ENCODE peak calls at places on chromosomes 11 and 22, in ten cellular contexts. L, C, A, Z, P, I, K, G, E and R are unnamed samples. For H3K36me3, the result is how much of the 10 kb centered on the place peaks cover.

GRCh38 chr11:108635106-108635505 is 29.8 kb upstream of the DDX10 start:
- DNase-seq in E (no peak), G (no peak), L (no peak), I (no peak), P (no peak), Z (no peak), C (no peak), K (no peak), A (no peak), R (peak)

GRCh38 chr11:65563606-65564005 is 5.4 kb upstream of the LTBP3 start:
- DNase-seq in I (no peak), G (no peak), L (no peak), A (no peak), E (no peak), Z (no peak), K (no peak), C (no peak), P (no peak), R (no peak)

GRCh38 chr11:78319453-78319955 is 98.1 kb downstream of the GAB2 start:
- DNase-seq in A (no peak), E (no peak), G (no peak), Z (no peak), K (no peak), P (no peak), I (no peak), C (no peak), L (no peak), R (no peak)

GRCh38 chr11:12091957-12092558 is 18.3 kb upstream of the MICAL2 start:
- DNase-seq in K (no peak), P (no peak), E (peak), L (no peak), I (no peak), A (no peak), Z (no peak), G (no peak), C (no peak), R (no peak)

GRCh38 chr11:36257351-36257750 is 31.9 kb downstream of the COMMD9 start:
- DNase-seq in L (no peak), E (no peak), I (no peak), K (no peak), C (no peak), P (no peak), G (no peak), Z (no peak), A (peak), R (peak)

GRCh38 chr11:109435121-109435742 is 13.2 kb downstream of the C11orf87 start:
- DNase-seq in P (no peak), Z (no peak), L (no peak), A (no peak), G (no peak), K (no peak), I (no peak), E (no peak), C (no peak), R (no peak)

GRCh38 chr11:112300094-112300786 is 39.6 kb upstream of the PLET1 start:
- DNase-seq in E (no peak), C (no peak), P (no peak), G (peak), L (no peak), K (no peak), Z (no peak), I (no peak), A (no peak), R (no peak)

GRCh38 chr11:33533668-33534067 is 167.0 kb downstream of the C11orf91 start:
- DNase-seq in G (no peak), Z (no peak), P (no peak), I (no peak), E (no peak), A (no peak), K (no peak), L (no peak), C (no peak), R (no peak)

GRCh38 chr11:132361011-132361550 is 990.7 kb downstream of the NTM start:
- DNase-seq in G (no peak), I (no peak), K (no peak), E (peak), A (no peak), P (no peak), L (no peak), Z (no peak), C (no peak), R (no peak)

GRCh38 chr11:27018902-27019544 is 21.6 kb upstream of the BBOX1 start:
- DNase-seq in G (no peak), K (no peak), A (no peak), Z (no peak), P (no peak), C (no peak), L (no peak), E (no peak), I (no peak), R (no peak)

GRCh38 chr11:46120711-46121327 is 435 bp downstream of the PHF21A start:
- DNase-seq in E (peak), C (peak), K (peak), G (peak), L (peak), Z (peak), P (peak), I (no peak), A (peak), R (peak)

GRCh38 chr11:114346709-114347141 is 50.5 kb downstream of the NNMT start:
- DNase-seq in E (no peak), L (no peak), I (no peak), C (no peak), Z (no peak), K (peak), P (no peak), A (no peak), G (no peak), R (no peak)

GRCh38 chr11:115301029-115301428 is 203.2 kb downstream of the CADM1 start:
- DNase-seq in P (no peak), A (no peak), C (no peak), I (no peak), E (no peak), L (no peak), K (no peak), Z (no peak), G (no peak), R (no peak)

GRCh38 chr11:122101625-122102291 is 14.3 kb downstream of the BLID start:
- DNase-seq in P (peak), C (peak), K (no peak), Z (no peak), A (peak), G (peak), I (no peak), L (peak), E (peak), R (peak)

GRCh38 chr11:47130541-47130940 is 46.1 kb downstream of the ARFGAP2 start:
- DNase-seq in C (no peak), K (no peak), I (no peak), G (peak), L (peak), A (no peak), Z (no peak), E (peak), P (no peak), R (no peak)

GRCh38 chr22:44345872-44346271 is 33.1 kb upstream of the SHISAL1 start:
- DNase-seq in A (no peak), C (no peak), Z (no peak), P (no peak), K (no peak), E (no peak), L (no peak), G (no peak), I (no peak), R (no peak)

GRCh38 chr22:43567691-43568308 is 156.0 kb downstream of the MPPED1 start:
- DNase-seq in Z (no peak), L (no peak), I (no peak), G (no peak), A (no peak), K (no peak), C (no peak), E (no peak), P (no peak), R (no peak)

GRCh38 chr11:68659158-68659921 is 25.0 kb upstream of the GAL start:
- DNase-seq in L (peak), I (peak), A (peak), K (no peak), G (no peak), C (peak), P (peak), Z (no peak), E (no peak), R (peak)

GRCh38 chr11:93570759-93571413 is 27.7 kb upstream of the SMCO4 start:
- DNase-seq in I (no peak), P (no peak), A (no peak), E (no peak), C (no peak), G (no peak), K (no peak), Z (no peak), L (no peak), R (peak)

GRCh38 chr11:105906517-105906916 is 115.5 kb downstream of the MSANTD4 start:
- DNase-seq in G (no peak), P (no peak), C (no peak), I (no peak), Z (no peak), E (no peak), K (no peak), A (no peak), L (no peak), R (no peak)

GRCh38 chr11:82829101-82829500 is 71.1 kb downstream of the PRCP start:
- DNase-seq in G (no peak), Z (no peak), E (no peak), P (no peak), L (no peak), I (no peak), A (no peak), C (no peak), K (no peak), R (no peak)

GRCh38 chr22:27065259-27065658 is 407.9 kb downstream of the MIAT start:
- DNase-seq in E (no peak), L (no peak), K (no peak), I (no peak), P (no peak), G (peak), Z (no peak), C (no peak), A (no peak), R (no peak)

GRCh38 chr11:87819141-87819540 is 356.1 kb downstream of the RAB38 start:
- DNase-seq in Z (no peak), I (no peak), L (no peak), G (no peak), A (no peak), K (no peak), E (no peak), C (no peak), P (no peak), R (no peak)

GRCh38 chr22:17795661-17796548 is 21.6 kb upstream of the BID start:
- DNase-seq in G (no peak), A (no peak), L (no peak), C (no peak), E (no peak), I (no peak), P (no peak), Z (no peak), K (no peak), R (no peak)

GRCh38 chr22:30605449-30606110 is 1.4 kb upstream of the TCN2 start:
- DNase-seq in Z (peak), G (peak), A (peak), P (peak), E (peak), K (peak), I (no peak), L (peak), C (no peak), R (no peak)

GRCh38 chr11:2214527-2215229 is 43.1 kb upstream of the TH start:
- DNase-seq in K (no peak), I (no peak), A (no peak), C (peak), Z (no peak), G (no peak), E (no peak), P (no peak), L (no peak), R (no peak)

GRCh38 chr11:32385998-32386397 is 49.3 kb downstream of the WT1 start:
- DNase-seq in L (no peak), A (no peak), Z (no peak), P (no peak), K (peak), E (peak), C (no peak), I (no peak), G (peak), R (no peak)

GRCh38 chr11:61949169-61950034 is 749 bp upstream of the BEST1 start:
- DNase-seq in K (peak), A (peak), P (peak), L (peak), E (peak), G (peak), I (no peak), Z (no peak), C (peak), R (no peak)

GRCh38 chr11:118437046-118437735 is 899 bp downstream of the KMT2A start:
- DNase-seq in K (peak), E (peak), P (peak), I (no peak), G (peak), A (peak), C (peak), L (peak), Z (no peak), R (no peak)

GRCh38 chr11:67592880-67593624 is 9.4 kb downstream of the GSTP1 start:
- DNase-seq in K (no peak), C (no peak), A (no peak), G (no peak), I (no peak), Z (no peak), L (no peak), E (no peak), P (no peak), R (no peak)

GRCh38 chr11:118167253-118167652 is 9.2 kb downstream of the SCN2B start:
- DNase-seq in P (no peak), L (no peak), E (no peak), G (no peak), A (no peak), C (no peak), K (no peak), I (no peak), Z (no peak), R (no peak)

GRCh38 chr11:84673753-84674152 is 953.4 kb downstream of the DLG2 start:
- DNase-seq in A (no peak), I (no peak), L (no peak), G (peak), P (no peak), Z (no peak), K (peak), E (no peak), C (no peak), R (peak)

GRCh38 chr22:44647141-44647540 is 54.9 kb upstream of the PRR5 start:
- DNase-seq in I (no peak), P (no peak), K (no peak), E (no peak), Z (no peak), A (no peak), G (no peak), L (no peak), C (no peak), R (no peak)

GRCh38 chr22:47837703-47838102 is 1075.3 kb downstream of the TBC1D22A start:
- DNase-seq in E (peak), A (no peak), C (no peak), G (peak), Z (no peak), P (no peak), I (no peak), K (peak), L (no peak), R (no peak)

GRCh38 chr22:46830001-46830715 is 67.7 kb downstream of the TBC1D22A start:
- DNase-seq in E (no peak), G (no peak), C (no peak), I (no peak), Z (peak), K (no peak), P (no peak), L (peak), A (no peak), R (no peak)
- H3K4me3 ChIP-seq in E (no peak), G (no peak), C (no peak), I (no peak), Z (no peak), K (no peak), P (no peak), L (no peak), A (no peak), R (no peak)

GRCh38 chr11:64319421-64319761 is 1.5 kb downstream of the PRDX5 start:
- DNase-seq in K (no peak), E (no peak), G (no peak), L (no peak), P (peak), A (no peak), Z (no peak), I (no peak), C (no peak), R (no peak)

GRCh38 chr11:64317325-64317960 is at the start of gene TRMT112:
- DNase-seq in Z (peak), P (peak), I (peak), E (peak), L (peak), K (peak), C (peak), G (peak), A (peak), R (peak)

GRCh38 chr11:64320556-64320955 is 2.6 kb downstream of the PRDX5 start:
- DNase-seq in I (no peak), A (no peak), E (no peak), P (peak), K (no peak), C (no peak), Z (no peak), L (no peak), G (no peak), R (no peak)

GRCh38 chr11:64318694-64319420 is 936 bp downstream of the PRDX5 start:
- DNase-seq in P (peak), L (no peak), C (no peak), I (no peak), Z (no peak), K (no peak), A (no peak), E (no peak), G (peak), R (no peak)

DNA sequence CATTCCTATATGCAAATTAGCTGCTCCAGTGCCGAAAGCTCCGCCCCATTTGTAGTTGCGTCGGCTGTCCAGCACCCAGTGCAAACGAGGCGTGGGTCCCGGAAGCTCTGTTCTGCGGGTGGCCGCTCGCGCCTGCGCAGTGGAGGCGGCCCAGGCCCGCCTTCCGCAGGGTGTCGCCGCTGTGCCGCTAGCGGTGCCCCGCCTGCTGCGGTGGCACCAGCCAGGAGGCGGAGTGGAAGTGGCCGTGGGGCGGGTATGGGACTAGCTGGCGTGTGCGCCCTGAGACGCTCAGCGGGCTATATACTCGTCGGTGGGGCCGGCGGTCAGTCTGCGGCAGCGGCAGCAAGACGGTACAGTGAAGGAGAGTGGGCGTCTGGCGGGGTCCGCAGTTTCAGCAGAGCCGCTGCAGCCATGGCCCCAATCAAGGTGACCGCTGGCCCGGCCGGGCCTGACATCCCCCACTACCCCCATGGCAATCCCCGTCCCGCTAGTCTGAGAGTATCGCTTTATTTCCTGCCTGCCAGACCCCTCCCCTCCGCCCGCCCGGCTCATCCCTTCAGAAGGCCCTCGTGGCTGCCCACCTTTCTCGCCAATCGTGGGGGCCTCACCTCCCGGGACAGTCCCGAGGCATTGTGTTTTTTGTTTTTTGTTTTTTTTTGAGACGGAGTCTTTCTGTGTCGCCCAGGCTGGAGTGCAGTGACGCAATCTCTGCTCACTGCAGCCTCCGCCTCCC is at the start of gene PRDX5:
- DNase-seq in L (peak), A (peak), I (no peak), G (peak), C (peak), P (peak), K (peak), E (peak), Z (peak), R (peak)
- H3K36me3 ChIP-seq in L (half or more), A (under half), I (under half), G (under half), C (under half), P (under half), K (under half), E (under half), Z (under half), R (under half)

DNA sequence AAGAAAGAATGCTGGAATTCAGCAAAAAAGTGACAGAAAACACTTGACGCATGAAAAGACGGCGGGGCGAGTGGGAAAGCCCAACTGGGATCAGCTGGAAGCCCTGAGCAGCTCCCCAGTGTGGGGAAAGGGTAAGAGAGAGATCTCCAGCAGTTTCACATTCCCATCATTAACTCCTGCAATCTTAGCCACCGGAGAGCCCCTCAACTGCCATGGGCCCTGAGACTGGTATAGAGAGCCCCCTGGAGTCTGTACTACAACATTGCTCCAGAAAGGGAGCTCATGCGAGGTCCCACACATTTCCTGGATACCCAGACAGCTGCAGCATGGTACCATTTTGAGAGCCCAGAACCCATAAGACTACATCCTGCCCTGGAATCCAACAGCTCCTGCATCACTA is 31.1 kb downstream of the MRGPRX4 start:
- DNase-seq in P (no peak), C (no peak), G (peak), E (peak), I (no peak), L (no peak), A (no peak), K (no peak), Z (no peak), R (no peak)
- TF ChIP-seq CTCF in P (no peak), C (no peak), G (peak), E (peak), I (peak), L (peak), A (no peak), K (peak), Z (no peak), R (peak)

GRCh38 chr22:32204211-32204855 is 540 bp downstream of the RFPL2 start:
- DNase-seq in A (no peak), P (peak), C (no peak), I (no peak), L (no peak), Z (no peak), K (no peak), G (peak), E (peak), R (no peak)

GRCh38 chr22:32200752-32201151 is 4.1 kb downstream of the RFPL2 start:
- DNase-seq in K (peak), G (peak), L (no peak), C (no peak), I (no peak), Z (no peak), E (no peak), A (no peak), P (no peak), R (no peak)

GRCh38 chr22:32203181-32204105 is 1.4 kb downstream of the RFPL2 start:
- DNase-seq in K (no peak), I (no peak), E (no peak), C (no peak), A (no peak), Z (no peak), L (no peak), P (peak), G (peak), R (no peak)

GRCh38 chr22:32202539-32203180 is 2.2 kb downstream of the RFPL2 start:
- DNase-seq in I (no peak), E (peak), C (no peak), Z (peak), P (peak), A (no peak), G (peak), K (peak), L (no peak), R (peak)

DNA sequence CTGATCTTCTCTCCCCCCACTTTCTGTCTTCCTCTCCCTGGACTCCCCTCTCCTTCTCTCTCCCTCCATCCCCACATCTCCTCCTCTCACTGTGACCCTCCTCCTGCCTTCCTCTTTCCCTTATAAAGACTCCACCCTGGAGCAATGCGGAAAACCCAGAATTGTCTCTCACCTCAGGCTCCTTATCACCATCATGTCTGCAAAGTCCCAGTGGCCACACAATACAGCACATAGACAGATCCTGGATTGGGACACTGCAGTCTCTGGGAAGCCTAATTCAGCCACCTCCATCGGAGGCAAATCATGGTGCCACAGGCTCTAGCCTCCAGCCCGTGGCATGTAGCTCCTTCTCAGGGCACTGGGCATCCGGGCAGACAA is 2.7 kb downstream of the RFPL2 start:
- DNase-seq in A (no peak), E (no peak), P (no peak), K (no peak), L (no peak), C (no peak), I (no peak), G (no peak), Z (no peak), R (no peak)
- H3K4me3 ChIP-seq in A (no peak), E (no peak), P (no peak), K (no peak), L (no peak), C (no peak), I (no peak), G (peak), Z (no peak), R (no peak)

GRCh38 chr11:90208857-90209256 is 14.0 kb downstream of the CHORDC1 start:
- DNase-seq in I (no peak), L (no peak), Z (no peak), K (no peak), P (no peak), C (no peak), G (no peak), A (no peak), E (no peak), R (no peak)
- H3K36me3 ChIP-seq in I (half or more), L (half or more), Z (under half), K (under half), P (under half), C (under half), G (under half), A (under half), E (under half), R (under half)